ENCODE peak calls at places on chromosome 3, in ten cellular contexts. One of them, this sample, is unnamed.

GRCh38 chr3:113214917-113215595 is 3.7 kb downstream of the BOC start:
- DNase-seq in H1: no peak
- DNase-seq in IMR-90: peak; percentile 73
- DNase-seq in epithelial cell of proximal tubule: no peak
- DNase-seq in A549: no peak
- DNase-seq in neural crest cell: no peak
- DNase-seq in Caco-2: no peak
- DNase-seq in Calu3: no peak
- DNase-seq in HFFc6: peak; percentile 60
- DNase-seq in lower leg skin: no peak
- DNase-seq in this sample: no peak

GRCh38 chr3:51668756-51669155 is 2.3 kb upstream of the TEX264 start:
- DNase-seq in H1: no peak
- DNase-seq in IMR-90: peak; percentile 58
- DNase-seq in epithelial cell of proximal tubule: no peak
- DNase-seq in A549: no peak
- DNase-seq in neural crest cell: no peak
- DNase-seq in Caco-2: no peak
- DNase-seq in Calu3: no peak
- DNase-seq in HFFc6: peak; percentile 30
- DNase-seq in lower leg skin: no peak
- DNase-seq in this sample: no peak

GRCh38 chr3:66133050-66133757 is 87.6 kb upstream of the SLC25A26 start:
- DNase-seq in H1: no peak
- DNase-seq in IMR-90: peak; percentile 91
- DNase-seq in epithelial cell of proximal tubule: no peak
- DNase-seq in A549: no peak
- DNase-seq in neural crest cell: no peak
- DNase-seq in Caco-2: no peak
- DNase-seq in Calu3: no peak
- DNase-seq in HFFc6: peak; percentile 79
- DNase-seq in lower leg skin: no peak
- DNase-seq in this sample: no peak

GRCh38 chr3:166527325-166527724 is 690.1 kb upstream of the BCHE start:
- DNase-seq in H1: no peak
- DNase-seq in IMR-90: peak; percentile 3
- DNase-seq in epithelial cell of proximal tubule: no peak
- DNase-seq in A549: no peak
- DNase-seq in neural crest cell: no peak
- DNase-seq in Caco-2: no peak
- DNase-seq in Calu3: no peak
- DNase-seq in HFFc6: no peak
- DNase-seq in lower leg skin: no peak
- DNase-seq in this sample: no peak

GRCh38 chr3:61053781-61054496 is 197.3 kb downstream of the FHIT start:
- DNase-seq in H1: no peak
- DNase-seq in IMR-90: no peak
- DNase-seq in epithelial cell of proximal tubule: no peak
- DNase-seq in A549: no peak
- DNase-seq in neural crest cell: no peak
- DNase-seq in Caco-2: no peak
- DNase-seq in Calu3: peak; percentile 8
- DNase-seq in HFFc6: no peak
- DNase-seq in lower leg skin: no peak
- DNase-seq in this sample: no peak

GRCh38 chr3:89635137-89635536 is 527.7 kb downstream of the EPHA3 start:
- DNase-seq in H1: no peak
- DNase-seq in IMR-90: peak; percentile 33
- DNase-seq in epithelial cell of proximal tubule: no peak
- DNase-seq in A549: no peak
- DNase-seq in neural crest cell: no peak
- DNase-seq in Caco-2: no peak
- DNase-seq in Calu3: no peak
- DNase-seq in HFFc6: no peak
- DNase-seq in lower leg skin: no peak
- DNase-seq in this sample: no peak

GRCh38 chr3:171354706-171355582 is 105.3 kb downstream of the TNIK start:
- DNase-seq in H1: no peak
- DNase-seq in IMR-90: no peak
- DNase-seq in epithelial cell of proximal tubule: no peak
- DNase-seq in A549: no peak
- DNase-seq in neural crest cell: no peak
- DNase-seq in Caco-2: no peak
- DNase-seq in Calu3: no peak
- DNase-seq in HFFc6: no peak
- DNase-seq in lower leg skin: no peak
- DNase-seq in this sample: no peak

GRCh38 chr3:42037318-42037945 is 53.7 kb upstream of the TRAK1 start:
- DNase-seq in H1: no peak
- DNase-seq in IMR-90: no peak
- DNase-seq in epithelial cell of proximal tubule: no peak
- DNase-seq in A549: no peak
- DNase-seq in neural crest cell: no peak
- DNase-seq in Caco-2: no peak
- DNase-seq in Calu3: no peak
- DNase-seq in HFFc6: no peak
- DNase-seq in lower leg skin: no peak
- DNase-seq in this sample: no peak

GRCh38 chr3:113914646-113915045 is 33.2 kb upstream of the ZDHHC23 start:
- DNase-seq in H1: no peak
- DNase-seq in IMR-90: peak; percentile 75
- DNase-seq in epithelial cell of proximal tubule: no peak
- DNase-seq in A549: no peak
- DNase-seq in neural crest cell: no peak
- DNase-seq in Caco-2: no peak
- DNase-seq in Calu3: no peak
- DNase-seq in HFFc6: peak; percentile 88
- DNase-seq in lower leg skin: no peak
- DNase-seq in this sample: no peak

GRCh38 chr3:10529809-10530208 is 24.4 kb upstream of the ATP2B2 start:
- DNase-seq in H1: no peak
- DNase-seq in IMR-90: no peak
- DNase-seq in epithelial cell of proximal tubule: no peak
- DNase-seq in A549: no peak
- DNase-seq in neural crest cell: no peak
- DNase-seq in Caco-2: no peak
- DNase-seq in Calu3: no peak
- DNase-seq in HFFc6: no peak
- DNase-seq in lower leg skin: no peak
- DNase-seq in this sample: no peak

GRCh38 chr3:6825527-6825926 is 35.4 kb upstream of the GRM7 start:
- DNase-seq in H1: no peak
- DNase-seq in IMR-90: no peak
- DNase-seq in epithelial cell of proximal tubule: no peak
- DNase-seq in A549: no peak
- DNase-seq in neural crest cell: no peak
- DNase-seq in Caco-2: no peak
- DNase-seq in Calu3: no peak
- DNase-seq in HFFc6: no peak
- DNase-seq in lower leg skin: no peak
- DNase-seq in this sample: no peak

GRCh38 chr3:189195302-189195701 is 23.5 kb downstream of the TPRG1 start:
- DNase-seq in H1: peak; percentile 49
- DNase-seq in IMR-90: no peak
- DNase-seq in epithelial cell of proximal tubule: no peak
- DNase-seq in A549: peak; percentile 14
- DNase-seq in neural crest cell: no peak
- DNase-seq in Caco-2: peak; percentile 30
- DNase-seq in Calu3: no peak
- DNase-seq in HFFc6: no peak
- DNase-seq in lower leg skin: no peak
- DNase-seq in this sample: no peak
- TF ChIP-seq CTCF in H1: peak; percentile 63
- TF ChIP-seq CTCF in IMR-90: no peak
- TF ChIP-seq CTCF in epithelial cell of proximal tubule: peak; percentile 26
- TF ChIP-seq CTCF in A549: no peak
- TF ChIP-seq CTCF in neural crest cell: no peak
- TF ChIP-seq CTCF in Caco-2: no peak
- TF ChIP-seq CTCF in Calu3: no peak
- TF ChIP-seq CTCF in HFFc6: peak; percentile 16
- TF ChIP-seq CTCF in lower leg skin: no peak
- TF ChIP-seq CTCF in this sample: no peak

DNA sequence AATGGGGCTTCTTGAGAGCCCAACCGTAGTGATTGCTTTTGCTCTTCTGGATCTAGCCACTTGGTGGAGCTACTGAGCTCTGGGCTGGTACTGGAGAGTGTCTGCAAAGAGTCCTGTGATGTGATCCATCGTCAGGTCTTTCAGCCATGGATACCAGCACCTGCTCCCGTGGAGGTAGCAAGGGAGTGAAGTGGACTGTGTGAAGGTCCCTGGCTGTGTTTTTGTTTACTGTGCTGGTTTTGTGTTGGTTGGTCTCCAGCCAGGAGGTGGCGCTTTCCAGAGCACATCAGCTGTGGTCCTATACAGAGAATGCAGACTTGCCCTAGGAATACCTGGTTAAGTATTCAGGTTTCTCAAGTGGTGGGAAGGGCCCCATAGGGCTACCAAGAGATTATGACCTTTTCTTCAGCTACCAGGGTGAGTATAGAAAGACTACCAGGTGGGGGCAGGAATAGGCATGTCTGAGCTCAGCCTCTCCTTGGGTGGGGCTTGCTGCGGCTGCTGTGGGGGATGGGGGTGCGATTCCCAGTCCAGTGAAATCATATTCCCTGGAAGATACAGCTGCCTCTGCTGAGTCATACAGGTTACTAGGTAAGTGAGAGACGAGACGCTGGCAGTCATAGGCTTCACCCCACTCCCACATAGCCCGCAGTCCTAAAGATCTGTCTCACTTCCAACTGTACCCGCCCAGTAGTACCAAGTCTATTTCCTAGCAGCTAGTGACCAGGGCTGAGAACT is 733.7 kb downstream of the ZNF385D start:
- DNase-seq in H1: peak; percentile 78
- DNase-seq in IMR-90: no peak
- DNase-seq in epithelial cell of proximal tubule: no peak
- DNase-seq in A549: peak; percentile 17
- DNase-seq in neural crest cell: no peak
- DNase-seq in Caco-2: peak; percentile 6
- DNase-seq in Calu3: no peak
- DNase-seq in HFFc6: no peak
- DNase-seq in lower leg skin: no peak
- DNase-seq in this sample: no peak
- TF ChIP-seq CTCF in H1: peak; percentile 78
- TF ChIP-seq CTCF in IMR-90: no peak
- TF ChIP-seq CTCF in epithelial cell of proximal tubule: peak; percentile 60
- TF ChIP-seq CTCF in A549: no peak
- TF ChIP-seq CTCF in neural crest cell: peak; percentile 21
- TF ChIP-seq CTCF in Caco-2: peak; percentile 26
- TF ChIP-seq CTCF in Calu3: no peak
- TF ChIP-seq CTCF in HFFc6: peak; percentile 61
- TF ChIP-seq CTCF in lower leg skin: no peak
- TF ChIP-seq CTCF in this sample: no peak

GRCh38 chr3:152667267-152667666 is 167.7 kb upstream of the P2RY1 start:
- DNase-seq in H1: no peak
- DNase-seq in IMR-90: no peak
- DNase-seq in epithelial cell of proximal tubule: no peak
- DNase-seq in A549: no peak
- DNase-seq in neural crest cell: no peak
- DNase-seq in Caco-2: no peak
- DNase-seq in Calu3: no peak
- DNase-seq in HFFc6: no peak
- DNase-seq in lower leg skin: no peak
- DNase-seq in this sample: no peak

GRCh38 chr3:152658977-152659376 is 176.0 kb upstream of the P2RY1 start:
- DNase-seq in H1: no peak
- DNase-seq in IMR-90: no peak
- DNase-seq in epithelial cell of proximal tubule: no peak
- DNase-seq in A549: no peak
- DNase-seq in neural crest cell: no peak
- DNase-seq in Caco-2: no peak
- DNase-seq in Calu3: no peak
- DNase-seq in HFFc6: no peak
- DNase-seq in lower leg skin: no peak
- DNase-seq in this sample: no peak

GRCh38 chr3:152662157-152662556 is 172.8 kb upstream of the P2RY1 start:
- DNase-seq in H1: no peak
- DNase-seq in IMR-90: no peak
- DNase-seq in epithelial cell of proximal tubule: no peak
- DNase-seq in A549: no peak
- DNase-seq in neural crest cell: no peak
- DNase-seq in Caco-2: no peak
- DNase-seq in Calu3: no peak
- DNase-seq in HFFc6: no peak
- DNase-seq in lower leg skin: no peak
- DNase-seq in this sample: no peak

GRCh38 chr3:152669560-152669959 is 165.4 kb upstream of the P2RY1 start:
- DNase-seq in H1: no peak
- DNase-seq in IMR-90: no peak
- DNase-seq in epithelial cell of proximal tubule: no peak
- DNase-seq in A549: no peak
- DNase-seq in neural crest cell: no peak
- DNase-seq in Caco-2: no peak
- DNase-seq in Calu3: no peak
- DNase-seq in HFFc6: no peak
- DNase-seq in lower leg skin: no peak
- DNase-seq in this sample: no peak

DNA sequence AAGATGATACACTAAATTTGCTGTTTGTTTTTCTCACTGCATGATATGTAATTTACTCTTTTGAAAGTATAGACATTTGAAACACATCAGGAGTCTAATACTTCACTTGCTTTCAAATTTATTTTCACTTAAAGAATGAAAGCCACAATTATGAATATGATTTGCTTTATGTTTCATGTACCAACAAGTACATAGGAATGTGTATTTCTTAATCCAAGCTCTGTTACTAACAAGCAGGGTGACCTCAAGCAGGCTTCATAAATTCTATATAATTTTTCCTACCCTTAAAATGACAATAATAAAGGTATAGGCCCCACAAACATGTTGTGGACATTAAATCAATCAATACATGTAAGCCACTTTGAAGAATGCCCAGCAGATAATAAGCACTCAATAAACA is 170.2 kb upstream of the P2RY1 start:
- DNase-seq in H1: no peak
- DNase-seq in IMR-90: no peak
- DNase-seq in epithelial cell of proximal tubule: no peak
- DNase-seq in A549: no peak
- DNase-seq in neural crest cell: no peak
- DNase-seq in Caco-2: no peak
- DNase-seq in Calu3: no peak
- DNase-seq in HFFc6: no peak
- DNase-seq in lower leg skin: no peak
- DNase-seq in this sample: no peak
- TF ChIP-seq CTCF in H1: no peak
- TF ChIP-seq CTCF in IMR-90: no peak
- TF ChIP-seq CTCF in epithelial cell of proximal tubule: no peak
- TF ChIP-seq CTCF in A549: no peak
- TF ChIP-seq CTCF in neural crest cell: no peak
- TF ChIP-seq CTCF in Caco-2: no peak
- TF ChIP-seq CTCF in Calu3: no peak
- TF ChIP-seq CTCF in HFFc6: no peak
- TF ChIP-seq CTCF in lower leg skin: no peak
- TF ChIP-seq CTCF in this sample: no peak

GRCh38 chr3:127002195-127003174 is 19.6 kb downstream of the PLXNA1 start:
- DNase-seq in H1: peak; percentile 90
- DNase-seq in IMR-90: peak; percentile 89
- DNase-seq in epithelial cell of proximal tubule: no peak
- DNase-seq in A549: no peak
- DNase-seq in neural crest cell: peak; percentile 56
- DNase-seq in Caco-2: peak; percentile 16
- DNase-seq in Calu3: peak; percentile 82
- DNase-seq in HFFc6: peak; percentile 87
- DNase-seq in lower leg skin: peak; percentile 70
- DNase-seq in this sample: peak; percentile 86
- TF ChIP-seq CTCF in H1: peak; percentile 84
- TF ChIP-seq CTCF in IMR-90: peak; percentile 69
- TF ChIP-seq CTCF in epithelial cell of proximal tubule: peak; percentile 61
- TF ChIP-seq CTCF in A549: no peak
- TF ChIP-seq CTCF in neural crest cell: peak; percentile 54
- TF ChIP-seq CTCF in Caco-2: no peak
- TF ChIP-seq CTCF in Calu3: peak; percentile 30
- TF ChIP-seq CTCF in HFFc6: peak; percentile 87
- TF ChIP-seq CTCF in lower leg skin: no peak
- TF ChIP-seq CTCF in this sample: peak; percentile 47

This sample was measured in nephron progenitor cell.